ENCODE peak calls at places on chromosome 3, in six cellular contexts. C is A549, L is GM12878, B is HepG2, O is NB4, N is K562. W is an unnamed sample.

GRCh38 chr3:151101270-151101954 is 15.9 kb downstream of the MED12L start:
- DNase-seq in O (no peak), B (no peak), N (no peak), C (no peak), L (no peak), W (no peak)

GRCh38 chr3:175105066-175105465 is 245.9 kb downstream of the NAALADL2 start:
- DNase-seq in B (no peak), L (no peak), C (no peak), N (no peak), O (no peak), W (peak)

GRCh38 chr3:172341482-172342059 is 106.7 kb downstream of the GHSR start:
- DNase-seq in B (peak), L (peak), C (peak), N (peak), O (peak), W (peak)

GRCh38 chr3:27357665-27358258 is 11.4 kb downstream of the NEK10 start:
- DNase-seq in O (peak), L (no peak), N (peak), C (peak), B (peak), W (peak)

GRCh38 chr3:128167973-128168674 is 14.8 kb downstream of the EEFSEC start:
- DNase-seq in O (peak), L (no peak), N (no peak), B (peak), C (no peak), W (no peak)

GRCh38 chr3:46566040-46566631 is at the start of gene LRRC2:
- DNase-seq in N (no peak), B (no peak), L (no peak), C (no peak), O (no peak), W (peak)

GRCh38 chr3:12620729-12621128 is 43.2 kb downstream of the RAF1 start:
- DNase-seq in C (no peak), N (no peak), L (no peak), B (no peak), O (no peak), W (no peak)

GRCh38 chr3:30894521-30895289 is at the start of gene GADL1:
- DNase-seq in C (peak), B (no peak), N (no peak), O (peak), L (no peak), W (peak)

GRCh38 chr3:54321515-54321914 is 199.2 kb downstream of the CACNA2D3 start:
- DNase-seq in O (no peak), L (no peak), B (no peak), N (no peak), C (no peak), W (no peak)

GRCh38 chr3:64342940-64343691 is 117.8 kb upstream of the PRICKLE2 start:
- DNase-seq in O (no peak), N (no peak), C (peak), L (no peak), B (peak), W (peak)

DNA sequence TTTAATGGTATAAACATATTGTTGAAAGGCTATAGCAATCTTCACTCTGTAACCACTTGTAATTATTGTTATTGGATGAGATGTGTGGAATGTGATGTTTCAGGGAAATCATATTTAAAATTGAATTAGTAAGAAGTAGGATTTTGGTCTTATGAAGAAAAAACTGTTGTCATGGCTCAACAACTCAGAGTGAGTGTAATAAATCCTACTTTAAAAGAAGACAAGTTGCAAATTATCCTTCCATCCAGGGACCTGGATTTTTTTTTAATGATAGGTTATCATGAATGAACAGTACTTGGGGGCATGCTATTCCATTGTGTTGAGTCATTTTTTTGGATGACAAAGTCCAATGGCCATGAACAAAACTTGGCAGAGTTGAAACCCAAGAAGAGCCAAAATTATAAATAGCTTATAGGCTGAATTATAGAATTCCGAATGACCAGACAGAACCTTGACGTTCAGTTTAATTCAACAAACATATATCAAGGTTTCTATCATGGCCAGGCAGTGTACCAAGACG is 625.5 kb upstream of the ZNF717 start:
- DNase-seq in O (no peak), B (no peak), N (no peak), L (no peak), C (no peak), W (no peak)
- TF ChIP-seq MAX in O (no peak), B (no peak), N (no peak), L (no peak), C (no peak), W (no peak)

GRCh38 chr3:101193957-101194356 is 126.4 kb downstream of the IMPG2 start:
- DNase-seq in L (no peak), C (no peak), O (no peak), N (no peak), B (no peak), W (no peak)

GRCh38 chr3:101184111-101184510 is 136.3 kb downstream of the IMPG2 start:
- DNase-seq in B (no peak), C (no peak), L (no peak), N (no peak), O (no peak), W (no peak)

GRCh38 chr3:101185341-101185740 is 135.0 kb downstream of the IMPG2 start:
- DNase-seq in O (no peak), B (no peak), C (no peak), L (no peak), N (no peak), W (no peak)

GRCh38 chr3:101189786-101190185 is 130.6 kb downstream of the IMPG2 start:
- DNase-seq in O (no peak), C (no peak), N (no peak), B (no peak), L (no peak), W (no peak)
- TF ChIP-seq MYC in O (no peak), C (no peak), N (no peak), B (no peak), L (no peak), W (no peak)

DNA sequence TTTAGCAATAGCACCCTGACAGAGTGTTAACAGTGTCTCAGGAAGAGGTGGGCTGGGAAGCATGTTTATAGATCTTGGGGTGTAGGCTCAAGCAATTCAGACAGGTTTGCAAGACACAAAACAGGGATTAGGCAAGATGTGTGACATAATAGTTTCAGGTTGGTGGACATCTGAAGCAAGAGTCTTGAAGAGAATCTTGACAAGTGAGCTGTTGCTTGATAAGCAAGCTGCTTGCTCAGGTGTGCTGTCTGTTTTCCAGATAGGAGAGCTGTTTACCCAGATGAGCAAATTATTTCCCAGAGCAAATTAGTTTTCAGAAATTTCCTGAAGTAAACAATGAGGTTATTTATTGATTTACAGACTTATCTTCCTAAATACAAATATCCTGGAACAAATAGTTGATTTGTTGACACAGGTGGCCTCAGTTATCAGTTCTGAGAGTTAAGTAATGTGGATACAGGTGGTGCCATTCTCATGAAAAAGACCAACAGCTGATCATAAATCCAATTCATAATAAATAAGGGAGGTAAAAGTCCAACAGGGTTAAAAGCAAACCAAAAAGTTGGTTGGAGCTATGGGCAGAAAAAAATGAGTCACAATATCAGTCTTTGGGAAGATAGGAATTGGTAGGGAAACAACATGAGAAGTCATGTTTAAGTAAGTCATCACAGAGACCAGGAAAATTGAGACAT is 437.3 kb downstream of the TBL1XR1 start:
- DNase-seq in O (no peak), N (no peak), C (no peak), B (no peak), L (no peak), W (no peak)
- TF ChIP-seq MAX in O (no peak), N (no peak), C (no peak), B (no peak), L (no peak), W (no peak)

GRCh38 chr3:190340071-190340470 is 17.8 kb upstream of the CLDN1 start:
- DNase-seq in N (no peak), L (no peak), O (no peak), C (no peak), B (no peak), W (peak)
- TF ChIP-seq MYC in N (no peak), L (no peak), O (no peak), C (no peak), B (no peak), W (no peak)

DNA sequence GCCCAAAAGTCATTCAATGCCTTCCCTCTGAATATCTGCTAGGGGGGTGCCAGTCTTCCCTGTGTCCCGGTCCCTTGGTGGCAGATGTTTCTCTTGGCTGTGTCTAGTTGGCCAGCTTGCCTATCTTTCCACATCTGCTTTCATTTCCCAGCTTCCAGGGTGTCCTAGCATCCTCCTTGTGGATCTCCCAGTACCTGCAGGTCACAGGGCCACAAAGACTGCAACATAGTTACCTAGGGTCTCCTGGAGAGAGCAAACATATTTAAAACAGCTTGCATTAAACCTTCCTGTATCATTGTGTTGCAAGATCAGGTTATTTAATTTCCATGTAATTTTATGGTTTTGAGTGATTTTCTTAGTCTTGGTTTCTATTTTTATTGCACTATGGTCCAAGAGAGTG is 400.1 kb downstream of the GRM7 start:
- DNase-seq in B (no peak), L (no peak), O (no peak), C (no peak), N (no peak), W (no peak)
- TF ChIP-seq MAX in B (no peak), L (no peak), O (no peak), C (no peak), N (no peak), W (no peak)

GRCh38 chr3:17065881-17066280 is 181.1 kb downstream of the PLCL2 start:
- DNase-seq in B (no peak), O (no peak), L (no peak), N (no peak), C (no peak), W (no peak)

GRCh38 chr3:17075358-17075757 is 190.6 kb downstream of the PLCL2 start:
- DNase-seq in C (no peak), L (no peak), B (no peak), N (no peak), O (no peak), W (no peak)

GRCh38 chr3:17074559-17074958 is 189.8 kb downstream of the PLCL2 start:
- DNase-seq in L (no peak), B (no peak), N (no peak), O (no peak), C (no peak), W (no peak)

GRCh38 chr3:17069754-17070153 is 185.0 kb downstream of the PLCL2 start:
- DNase-seq in N (no peak), C (no peak), O (no peak), B (no peak), L (no peak), W (no peak)

DNA sequence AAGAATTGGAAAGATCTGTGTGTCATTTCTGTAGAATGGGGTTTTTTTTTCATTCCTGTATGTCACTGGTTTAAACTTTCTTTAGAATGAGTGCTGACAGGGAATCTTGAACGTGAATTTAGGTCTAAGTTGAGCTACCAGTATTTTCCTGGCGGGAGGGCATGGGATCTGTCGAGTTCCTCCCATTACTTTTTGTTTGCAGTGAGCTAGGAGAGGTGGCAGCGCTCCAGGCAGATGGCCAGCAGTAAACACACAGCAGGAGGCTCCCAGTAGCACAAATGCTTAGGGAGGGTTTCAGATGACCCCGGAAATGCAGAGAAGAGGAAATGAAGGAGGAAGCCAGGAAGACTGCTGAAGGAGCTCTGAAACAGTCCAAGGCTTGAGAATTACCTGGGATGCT is 185.8 kb downstream of the PLCL2 start:
- DNase-seq in C (peak), L (no peak), O (no peak), B (no peak), N (no peak), W (no peak)
- TF ChIP-seq MYC in C (no peak), L (no peak), O (no peak), B (no peak), N (no peak), W (no peak)

GRCh38 chr3:24522155-24522579 is 27.5 kb upstream of the THRB start:
- DNase-seq in L (no peak), O (no peak), N (no peak), B (peak), C (no peak), W (no peak)

GRCh38 chr3:24523195-24523594 is 28.5 kb upstream of the THRB start:
- DNase-seq in B (peak), C (no peak), L (no peak), N (no peak), O (no peak), W (no peak)

GRCh38 chr3:24520101-24520495 is 25.4 kb upstream of the THRB start:
- DNase-seq in B (no peak), N (no peak), O (no peak), L (no peak), C (no peak), W (no peak)

GRCh38 chr3:24520941-24521305 is 26.3 kb upstream of the THRB start:
- DNase-seq in O (no peak), B (peak), N (no peak), L (no peak), C (no peak), W (peak)

DNA sequence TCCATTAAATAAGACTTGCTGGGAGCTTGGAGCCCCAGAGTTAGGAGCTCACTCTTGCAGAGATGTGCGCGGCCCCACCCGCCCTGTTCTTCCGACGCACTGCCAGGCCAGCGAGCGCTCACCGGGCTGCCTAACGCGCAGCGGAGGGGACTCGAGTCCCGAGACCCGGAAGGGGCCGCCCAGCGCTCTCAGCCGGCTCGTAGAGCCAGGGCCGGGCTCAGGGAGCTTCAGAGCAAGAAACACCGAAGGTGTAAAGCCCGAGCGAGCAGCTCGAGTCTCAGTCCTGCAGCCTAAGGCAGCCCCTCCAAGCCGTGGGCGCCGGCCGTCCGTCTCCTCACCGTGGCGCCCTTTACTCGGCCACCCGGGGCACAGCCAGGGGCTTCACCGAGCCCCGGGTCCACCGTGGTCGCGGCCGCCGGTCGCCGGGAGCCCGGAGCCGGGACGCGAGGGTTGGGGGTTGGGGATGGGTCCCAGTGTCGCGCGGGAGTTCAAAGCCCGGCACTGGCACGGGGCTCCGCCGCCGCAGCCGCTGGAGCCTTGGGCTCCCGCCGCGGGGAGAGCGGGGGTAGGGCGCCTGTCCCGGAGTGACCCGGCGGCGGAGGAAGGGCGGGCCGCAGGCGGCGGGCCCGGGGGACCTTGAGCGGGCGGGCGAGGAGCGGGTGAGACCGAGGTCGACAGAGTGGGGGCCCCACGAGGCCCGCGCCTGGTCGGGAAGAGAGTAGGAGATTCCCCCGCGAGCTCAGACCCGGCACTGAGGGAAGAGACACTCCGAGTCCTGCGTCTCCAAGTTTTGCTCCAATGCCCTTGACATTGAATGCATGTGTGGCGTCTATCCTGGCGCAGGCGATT is 26.9 kb upstream of the THRB start:
- DNase-seq in B (peak), N (peak), O (no peak), L (no peak), C (peak), W (peak)
- TF ChIP-seq MAX in B (no peak), N (no peak), O (no peak), L (no peak), C (no peak), W (no peak)

GRCh38 chr3:112187300-112187699 is 54.3 kb upstream of the GCSAM start:
- DNase-seq in C (no peak), O (no peak), N (no peak), B (no peak), L (no peak), W (no peak)
- TF ChIP-seq MYC in C (no peak), O (no peak), N (no peak), B (no peak), L (no peak), W (no peak)

GRCh38 chr3:10224794-10225660 is 23.2 kb upstream of the TATDN2 start:
- DNase-seq in O (peak), N (peak), L (no peak), B (peak), C (peak), W (peak)
- TF ChIP-seq MAX in O (no peak), N (no peak), L (no peak), B (peak), C (peak), W (no peak)

GRCh38 chr3:23041918-23042696 is 161.0 kb upstream of the UBE2E2 start:
- DNase-seq in O (no peak), L (no peak), N (no peak), B (no peak), C (no peak), W (no peak)
- TF ChIP-seq MYC in O (no peak), L (no peak), N (no peak), B (no peak), C (no peak), W (no peak)